ENCODE peak calls at places on chromosomes 13 and 19, in four cellular contexts. V, J, H and E are unnamed samples.

GRCh38 chr19:39408392-39409206 is 2.0 kb downstream of the ZFP36 start:
- DNase-seq in V (peak; percentile 61), J (no peak), H (no peak), E (no peak)

GRCh38 chr19:8665468-8666213 is 33.0 kb downstream of the ACTL9 start:
- DNase-seq in V (no peak), J (no peak), H (no peak), E (no peak)

GRCh38 chr19:23699521-23699860 is 12.5 kb upstream of the ZNF675 start:
- DNase-seq in V (no peak), J (no peak), H (no peak), E (no peak)

GRCh38 chr19:8302734-8303133 is 5.4 kb downstream of the CD320 start:
- DNase-seq in V (no peak), J (no peak), H (no peak), E (peak; percentile 60)

GRCh38 chr13:45989607-45990006 is 62.9 kb downstream of the ZC3H13 start:
- DNase-seq in V (no peak), J (no peak), H (no peak), E (no peak)

GRCh38 chr19:48970923-48971395 is 5.8 kb downstream of the FTL start:
- DNase-seq in V (peak; percentile 57), J (peak; percentile 77), H (peak; percentile 75), E (peak; percentile 84)

GRCh38 chr13:40789275-40790231 is at the start of gene SLC25A15:
- DNase-seq in V (peak; percentile 68), J (peak; percentile 47), H (peak; percentile 62), E (peak; percentile 87)

GRCh38 chr13:27853345-27853744 is 61.1 kb downstream of the GSX1 start:
- DNase-seq in V (no peak), J (no peak), H (no peak), E (no peak)

GRCh38 chr13:78680611-78681010 is 21.7 kb upstream of the OBI1 start:
- DNase-seq in V (no peak), J (no peak), H (no peak), E (no peak)

GRCh38 chr19:480016-480855 is 16.1 kb upstream of the MADCAM1 start:
- DNase-seq in V (peak; percentile 41), J (no peak), H (peak; percentile 40), E (no peak)

GRCh38 chr19:17394891-17395415 is 957 bp upstream of the CCDC194 start:
- DNase-seq in V (no peak), J (no peak), H (peak; percentile 74), E (no peak)

GRCh38 chr13:101709952-101710351 is 257.5 kb downstream of the ITGBL1 start:
- DNase-seq in V (peak; percentile 37), J (no peak), H (no peak), E (no peak)

GRCh38 chr19:47094557-47095517 is 18.7 kb downstream of the ZC3H4 start:
- DNase-seq in V (no peak), J (peak; percentile 47), H (peak; percentile 41), E (no peak)

GRCh38 chr13:32170841-32171240 is 139.3 kb downstream of the FRY start:
- DNase-seq in V (no peak), J (no peak), H (no peak), E (no peak)

GRCh38 chr13:52949744-52950143 is 78.9 kb upstream of the OLFM4 start:
- DNase-seq in V (no peak), J (no peak), H (no peak), E (no peak)

GRCh38 chr13:44249439-44249838 is 124.2 kb upstream of the SERP2 start:
- DNase-seq in V (no peak), J (no peak), H (no peak), E (no peak)

GRCh38 chr13:99040536-99041141 is 62.8 kb upstream of the DOCK9 start:
- DNase-seq in V (peak; percentile 17), J (no peak), H (no peak), E (no peak)

GRCh38 chr19:49862411-49863253 is 4.7 kb downstream of the PNKP start:
- DNase-seq in V (no peak), J (no peak), H (no peak), E (no peak)

GRCh38 chr19:47723573-47723923 is 10.3 kb downstream of the EHD2 start:
- DNase-seq in V (peak; percentile 24), J (no peak), H (no peak), E (no peak)

GRCh38 chr19:290539-291521 is at the start of gene PLPP2:
- DNase-seq in V (peak; percentile 87), J (no peak), H (no peak), E (no peak)

GRCh38 chr19:35268546-35269424 is at the start of gene USF2:
- DNase-seq in V (peak; percentile 92), J (no peak), H (peak; percentile 46), E (no peak)

GRCh38 chr13:92317066-92317465 is 909.5 kb upstream of the GPC6 start:
- DNase-seq in V (no peak), J (no peak), H (no peak), E (no peak)

GRCh38 chr13:27168086-27168485 is 3.5 kb downstream of the USP12 start:
- DNase-seq in V (no peak), J (no peak), H (no peak), E (no peak)

GRCh38 chr19:30459859-30460258 is 87.7 kb downstream of the ZNF536 start:
- DNase-seq in V (no peak), J (no peak), H (no peak), E (no peak)

GRCh38 chr19:33876619-33877018 is 79.9 kb downstream of the KCTD15 start:
- DNase-seq in V (no peak), J (no peak), H (no peak), E (no peak)